ENCODE peak calls at places on chromosomes 3 and 15, in eight cellular contexts. One of them, this sample, is unnamed.

GRCh38 chr3:4261411-4261810 is 41.8 kb upstream of the SETMAR start:
- DNase-seq in breast epithelium: no peak
- DNase-seq in mesothelial cell of epicardium: no peak
- DNase-seq in GM13976: no peak
- DNase-seq in suprapubic skin: no peak
- DNase-seq in astrocyte: no peak
- DNase-seq in spleen: no peak
- DNase-seq in CD4-positive, alpha-beta T cell: no peak
- DNase-seq in this sample: no peak

GRCh38 chr3:149662240-149662887 is 4.5 kb upstream of the WWTR1 start:
- DNase-seq in suprapubic skin: no peak
- DNase-seq in breast epithelium: no peak
- DNase-seq in CD4-positive, alpha-beta T cell: no peak
- DNase-seq in mesothelial cell of epicardium: no peak
- DNase-seq in GM13976: no peak
- DNase-seq in astrocyte: peak; percentile 37
- DNase-seq in spleen: no peak
- DNase-seq in this sample: no peak

GRCh38 chr3:195240939-195241338 is 30.0 kb downstream of the XXYLT1 start:
- DNase-seq in mesothelial cell of epicardium: peak; percentile 37
- DNase-seq in GM13976: no peak
- DNase-seq in spleen: no peak
- DNase-seq in breast epithelium: peak; percentile 31
- DNase-seq in astrocyte: no peak
- DNase-seq in suprapubic skin: peak; percentile 57
- DNase-seq in CD4-positive, alpha-beta T cell: no peak
- DNase-seq in this sample: peak; percentile 20

GRCh38 chr15:52870015-52870414 is 79.9 kb upstream of the ONECUT1 start:
- DNase-seq in GM13976: no peak
- DNase-seq in CD4-positive, alpha-beta T cell: no peak
- DNase-seq in mesothelial cell of epicardium: no peak
- DNase-seq in spleen: no peak
- DNase-seq in astrocyte: no peak
- DNase-seq in breast epithelium: no peak
- DNase-seq in suprapubic skin: no peak
- DNase-seq in this sample: no peak

GRCh38 chr3:177729939-177730700 is 532.8 kb upstream of the TBL1XR1 start:
- DNase-seq in astrocyte: peak; percentile 66
- DNase-seq in breast epithelium: no peak
- DNase-seq in GM13976: no peak
- DNase-seq in CD4-positive, alpha-beta T cell: no peak
- DNase-seq in suprapubic skin: no peak
- DNase-seq in mesothelial cell of epicardium: no peak
- DNase-seq in spleen: no peak
- DNase-seq in this sample: no peak

GRCh38 chr3:159814161-159814560 is 174.5 kb upstream of the IL12A start:
- DNase-seq in breast epithelium: no peak
- DNase-seq in suprapubic skin: no peak
- DNase-seq in CD4-positive, alpha-beta T cell: no peak
- DNase-seq in astrocyte: no peak
- DNase-seq in GM13976: no peak
- DNase-seq in spleen: no peak
- DNase-seq in mesothelial cell of epicardium: no peak
- DNase-seq in this sample: no peak

GRCh38 chr3:194602580-194603300 is 30.5 kb downstream of the TMEM44 start:
- DNase-seq in breast epithelium: no peak
- DNase-seq in astrocyte: peak; percentile 58
- DNase-seq in spleen: no peak
- DNase-seq in suprapubic skin: no peak
- DNase-seq in mesothelial cell of epicardium: no peak
- DNase-seq in GM13976: no peak
- DNase-seq in CD4-positive, alpha-beta T cell: no peak
- DNase-seq in this sample: no peak

GRCh38 chr3:115704661-115705338 is 81.5 kb downstream of the GAP43 start:
- DNase-seq in mesothelial cell of epicardium: no peak
- DNase-seq in astrocyte: peak; percentile 65
- DNase-seq in breast epithelium: no peak
- DNase-seq in spleen: no peak
- DNase-seq in CD4-positive, alpha-beta T cell: no peak
- DNase-seq in GM13976: no peak
- DNase-seq in suprapubic skin: no peak
- DNase-seq in this sample: no peak

GRCh38 chr15:35306361-35306981 is 221.4 kb upstream of the NANOGP8 start:
- DNase-seq in astrocyte: peak; percentile 88
- DNase-seq in CD4-positive, alpha-beta T cell: no peak
- DNase-seq in breast epithelium: no peak
- DNase-seq in GM13976: no peak
- DNase-seq in spleen: no peak
- DNase-seq in suprapubic skin: no peak
- DNase-seq in mesothelial cell of epicardium: no peak
- DNase-seq in this sample: no peak

GRCh38 chr15:98875309-98875708 is 132.3 kb downstream of the PGPEP1L start:
- DNase-seq in mesothelial cell of epicardium: no peak
- DNase-seq in astrocyte: no peak
- DNase-seq in CD4-positive, alpha-beta T cell: no peak
- DNase-seq in GM13976: no peak
- DNase-seq in suprapubic skin: no peak
- DNase-seq in breast epithelium: no peak
- DNase-seq in spleen: no peak
- DNase-seq in this sample: no peak

GRCh38 chr15:58423205-58423604 is 8.6 kb upstream of the LIPC start:
- DNase-seq in CD4-positive, alpha-beta T cell: no peak
- DNase-seq in astrocyte: no peak
- DNase-seq in breast epithelium: no peak
- DNase-seq in mesothelial cell of epicardium: no peak
- DNase-seq in spleen: no peak
- DNase-seq in suprapubic skin: no peak
- DNase-seq in GM13976: no peak
- DNase-seq in this sample: no peak

GRCh38 chr15:38196116-38196515 is 56.5 kb upstream of the SPRED1 start:
- DNase-seq in spleen: no peak
- DNase-seq in suprapubic skin: no peak
- DNase-seq in GM13976: no peak
- DNase-seq in mesothelial cell of epicardium: no peak
- DNase-seq in astrocyte: no peak
- DNase-seq in breast epithelium: no peak
- DNase-seq in CD4-positive, alpha-beta T cell: no peak
- DNase-seq in this sample: no peak

GRCh38 chr3:149717391-149718056 is 34.8 kb downstream of the COMMD2 start:
- DNase-seq in mesothelial cell of epicardium: no peak
- DNase-seq in GM13976: peak; percentile 53
- DNase-seq in astrocyte: peak; percentile 59
- DNase-seq in CD4-positive, alpha-beta T cell: no peak
- DNase-seq in breast epithelium: no peak
- DNase-seq in spleen: no peak
- DNase-seq in suprapubic skin: no peak
- DNase-seq in this sample: no peak

GRCh38 chr15:83057660-83058376 is 9.2 kb downstream of the BTBD1 start:
- DNase-seq in suprapubic skin: no peak
- DNase-seq in spleen: no peak
- DNase-seq in astrocyte: no peak
- DNase-seq in GM13976: no peak
- DNase-seq in breast epithelium: no peak
- DNase-seq in CD4-positive, alpha-beta T cell: no peak
- DNase-seq in mesothelial cell of epicardium: no peak
- DNase-seq in this sample: no peak

GRCh38 chr3:73787620-73788019 is 162.9 kb upstream of the PDZRN3 start:
- DNase-seq in spleen: no peak
- DNase-seq in mesothelial cell of epicardium: no peak
- DNase-seq in GM13976: no peak
- DNase-seq in astrocyte: no peak
- DNase-seq in breast epithelium: no peak
- DNase-seq in suprapubic skin: no peak
- DNase-seq in CD4-positive, alpha-beta T cell: no peak
- DNase-seq in this sample: no peak

GRCh38 chr3:123286308-123287023 is 84.7 kb downstream of the SEC22A start:
- DNase-seq in GM13976: peak; percentile 88
- DNase-seq in suprapubic skin: no peak
- DNase-seq in spleen: no peak
- DNase-seq in mesothelial cell of epicardium: peak; percentile 70
- DNase-seq in breast epithelium: no peak
- DNase-seq in CD4-positive, alpha-beta T cell: no peak
- DNase-seq in astrocyte: peak; percentile 30
- DNase-seq in this sample: no peak

GRCh38 chr3:189937302-189938255 is 183.1 kb downstream of the P3H2 start:
- DNase-seq in spleen: no peak
- DNase-seq in mesothelial cell of epicardium: no peak
- DNase-seq in breast epithelium: no peak
- DNase-seq in astrocyte: peak; percentile 100
- DNase-seq in GM13976: no peak
- DNase-seq in suprapubic skin: no peak
- DNase-seq in CD4-positive, alpha-beta T cell: no peak
- DNase-seq in this sample: no peak

GRCh38 chr3:97871788-97872187 is 50.0 kb downstream of the CRYBG3 start:
- DNase-seq in astrocyte: no peak
- DNase-seq in GM13976: no peak
- DNase-seq in CD4-positive, alpha-beta T cell: no peak
- DNase-seq in suprapubic skin: no peak
- DNase-seq in breast epithelium: no peak
- DNase-seq in spleen: no peak
- DNase-seq in mesothelial cell of epicardium: no peak
- DNase-seq in this sample: no peak

GRCh38 chr15:67043939-67044771 is 21.2 kb upstream of the SMAD3 start:
- DNase-seq in CD4-positive, alpha-beta T cell: no peak
- DNase-seq in suprapubic skin: no peak
- DNase-seq in astrocyte: peak; percentile 90
- DNase-seq in mesothelial cell of epicardium: no peak
- DNase-seq in spleen: no peak
- DNase-seq in breast epithelium: no peak
- DNase-seq in GM13976: no peak
- DNase-seq in this sample: no peak

GRCh38 chr15:99076555-99077308 is 28.1 kb upstream of the SYNM start:
- DNase-seq in breast epithelium: peak; percentile 62
- DNase-seq in suprapubic skin: no peak
- DNase-seq in mesothelial cell of epicardium: peak; percentile 46
- DNase-seq in spleen: no peak
- DNase-seq in CD4-positive, alpha-beta T cell: peak; percentile 19
- DNase-seq in GM13976: peak; percentile 68
- DNase-seq in astrocyte: peak; percentile 73
- DNase-seq in this sample: no peak

GRCh38 chr15:37628507-37628906 is 305.9 kb upstream of the TMCO5A start:
- DNase-seq in GM13976: no peak
- DNase-seq in CD4-positive, alpha-beta T cell: no peak
- DNase-seq in breast epithelium: no peak
- DNase-seq in suprapubic skin: no peak
- DNase-seq in spleen: no peak
- DNase-seq in astrocyte: no peak
- DNase-seq in mesothelial cell of epicardium: no peak
- DNase-seq in this sample: no peak

GRCh38 chr3:14991148-14991742 is 43.9 kb downstream of the NR2C2 start:
- DNase-seq in astrocyte: no peak
- DNase-seq in CD4-positive, alpha-beta T cell: no peak
- DNase-seq in GM13976: no peak
- DNase-seq in suprapubic skin: no peak
- DNase-seq in mesothelial cell of epicardium: no peak
- DNase-seq in breast epithelium: no peak
- DNase-seq in spleen: no peak
- DNase-seq in this sample: no peak

GRCh38 chr15:85581495-85581894 is 201.1 kb downstream of the AKAP13 start:
- DNase-seq in mesothelial cell of epicardium: no peak
- DNase-seq in spleen: peak; percentile 87
- DNase-seq in suprapubic skin: peak; percentile 83
- DNase-seq in GM13976: no peak
- DNase-seq in astrocyte: no peak
- DNase-seq in breast epithelium: no peak
- DNase-seq in CD4-positive, alpha-beta T cell: peak; percentile 69
- DNase-seq in this sample: no peak

GRCh38 chr3:111484666-111485065 is 57.3 kb upstream of the CD96 start:
- DNase-seq in breast epithelium: no peak
- DNase-seq in GM13976: no peak
- DNase-seq in spleen: no peak
- DNase-seq in mesothelial cell of epicardium: no peak
- DNase-seq in CD4-positive, alpha-beta T cell: no peak
- DNase-seq in suprapubic skin: no peak
- DNase-seq in astrocyte: peak; percentile 14
- DNase-seq in this sample: no peak

GRCh38 chr15:43903864-43904290 is 77.1 kb downstream of the WDR76 start:
- DNase-seq in spleen: no peak
- DNase-seq in GM13976: peak; percentile 79
- DNase-seq in astrocyte: peak; percentile 22
- DNase-seq in mesothelial cell of epicardium: peak; percentile 78
- DNase-seq in suprapubic skin: no peak
- DNase-seq in CD4-positive, alpha-beta T cell: peak; percentile 26
- DNase-seq in breast epithelium: no peak
- DNase-seq in this sample: peak; percentile 47

GRCh38 chr3:37903734-37904133 is 42.1 kb downstream of the CTDSPL start:
- DNase-seq in astrocyte: no peak
- DNase-seq in suprapubic skin: no peak
- DNase-seq in CD4-positive, alpha-beta T cell: no peak
- DNase-seq in mesothelial cell of epicardium: no peak
- DNase-seq in spleen: no peak
- DNase-seq in GM13976: no peak
- DNase-seq in breast epithelium: no peak
- DNase-seq in this sample: no peak

GRCh38 chr3:11211531-11212300 is 57.4 kb downstream of the HRH1 start:
- DNase-seq in spleen: no peak
- DNase-seq in mesothelial cell of epicardium: no peak
- DNase-seq in CD4-positive, alpha-beta T cell: no peak
- DNase-seq in breast epithelium: no peak
- DNase-seq in GM13976: no peak
- DNase-seq in suprapubic skin: peak; percentile 56
- DNase-seq in astrocyte: peak; percentile 65
- DNase-seq in this sample: no peak
- TF ChIP-seq CTCF in spleen: no peak
- TF ChIP-seq CTCF in mesothelial cell of epicardium: no peak
- TF ChIP-seq CTCF in CD4-positive, alpha-beta T cell: no peak
- TF ChIP-seq CTCF in breast epithelium: no peak
- TF ChIP-seq CTCF in GM13976: no peak
- TF ChIP-seq CTCF in suprapubic skin: no peak
- TF ChIP-seq CTCF in astrocyte: peak; percentile 13
- TF ChIP-seq CTCF in this sample: no peak

GRCh38 chr3:126475411-126476114 is at the start of gene ZXDC:
- DNase-seq in astrocyte: peak; percentile 77
- DNase-seq in GM13976: peak; percentile 100
- DNase-seq in mesothelial cell of epicardium: peak; percentile 93
- DNase-seq in suprapubic skin: peak; percentile 95
- DNase-seq in CD4-positive, alpha-beta T cell: peak; percentile 86
- DNase-seq in spleen: peak; percentile 99
- DNase-seq in breast epithelium: peak; percentile 94
- DNase-seq in this sample: peak; percentile 54
- TF ChIP-seq CTCF in astrocyte: no peak
- TF ChIP-seq CTCF in GM13976: peak; percentile 81
- TF ChIP-seq CTCF in mesothelial cell of epicardium: no peak
- TF ChIP-seq CTCF in suprapubic skin: peak; percentile 52
- TF ChIP-seq CTCF in CD4-positive, alpha-beta T cell: no peak
- TF ChIP-seq CTCF in spleen: peak; percentile 42
- TF ChIP-seq CTCF in breast epithelium: no peak
- TF ChIP-seq CTCF in this sample: no peak

GRCh38 chr15:100905855-100906254 is 13.3 kb upstream of the LRRK1 start:
- DNase-seq in suprapubic skin: no peak
- DNase-seq in astrocyte: no peak
- DNase-seq in spleen: no peak
- DNase-seq in GM13976: no peak
- DNase-seq in mesothelial cell of epicardium: no peak
- DNase-seq in breast epithelium: no peak
- DNase-seq in CD4-positive, alpha-beta T cell: no peak
- DNase-seq in this sample: no peak
- TF ChIP-seq CTCF in suprapubic skin: peak; percentile 20
- TF ChIP-seq CTCF in astrocyte: no peak
- TF ChIP-seq CTCF in spleen: no peak
- TF ChIP-seq CTCF in GM13976: no peak
- TF ChIP-seq CTCF in mesothelial cell of epicardium: no peak
- TF ChIP-seq CTCF in breast epithelium: no peak
- TF ChIP-seq CTCF in CD4-positive, alpha-beta T cell: no peak
- TF ChIP-seq CTCF in this sample: no peak

GRCh38 chr15:42130246-42130986 is 26.0 kb downstream of the PLA2G4F start:
- DNase-seq in CD4-positive, alpha-beta T cell: no peak
- DNase-seq in astrocyte: no peak
- DNase-seq in suprapubic skin: no peak
- DNase-seq in spleen: no peak
- DNase-seq in GM13976: no peak
- DNase-seq in mesothelial cell of epicardium: no peak
- DNase-seq in breast epithelium: no peak
- DNase-seq in this sample: no peak
- TF ChIP-seq CTCF in CD4-positive, alpha-beta T cell: no peak
- TF ChIP-seq CTCF in astrocyte: no peak
- TF ChIP-seq CTCF in suprapubic skin: no peak
- TF ChIP-seq CTCF in spleen: no peak
- TF ChIP-seq CTCF in GM13976: no peak
- TF ChIP-seq CTCF in mesothelial cell of epicardium: no peak
- TF ChIP-seq CTCF in breast epithelium: no peak
- TF ChIP-seq CTCF in this sample: no peak